ENCODE peak calls at places on chromosomes 1 and 21, in ten cellular contexts. Q, D, P, C, Y, R, T, N, G and O are unnamed samples.
A peak's percentile ranks its signal among the peaks of the same experiment; 100 is the strongest.

GRCh38 chr1:15370781-15371467 is 38.8 kb upstream of the EFHD2 start:
- DNase-seq in Q (no peak), T (peak; percentile 28), P (peak; percentile 70), G (no peak), Y (no peak), C (no peak), N (no peak), R (no peak), D (peak; percentile 36), O (peak; percentile 83)

GRCh38 chr1:58409826-58410225 is 136.7 kb downstream of the OMA1 start:
- DNase-seq in R (no peak), D (no peak), T (peak; percentile 80), C (no peak), P (no peak), N (no peak), Y (no peak), Q (no peak), G (peak; percentile 26), O (no peak)

GRCh38 chr1:28039341-28039740 is 49.1 kb downstream of the EYA3 start:
- DNase-seq in Q (no peak), T (no peak), G (no peak), N (no peak), R (no peak), P (no peak), Y (no peak), D (no peak), C (no peak), O (no peak)

GRCh38 chr1:168266644-168267186 is 14.0 kb upstream of the TBX19 start:
- DNase-seq in Y (no peak), C (no peak), T (no peak), Q (no peak), R (no peak), P (no peak), G (no peak), D (no peak), N (no peak), O (no peak)

GRCh38 chr1:71733121-71733520 is 549.2 kb downstream of the NEGR1 start:
- DNase-seq in R (peak; percentile 51), T (no peak), Q (no peak), Y (no peak), N (no peak), G (no peak), C (no peak), P (no peak), D (no peak), O (no peak)

GRCh38 chr1:50704126-50704525 is 255.9 kb downstream of the FAF1 start:
- DNase-seq in D (no peak), T (no peak), G (peak; percentile 27), R (peak; percentile 78), N (no peak), C (peak; percentile 17), P (no peak), Q (no peak), Y (no peak), O (no peak)

GRCh38 chr21:38669186-38669585 is 136.5 kb upstream of the ETS2 start:
- DNase-seq in Y (no peak), C (peak; percentile 47), Q (no peak), R (peak; percentile 55), T (no peak), P (peak; percentile 39), D (no peak), N (no peak), G (no peak), O (no peak)

GRCh38 chr1:213676741-213677140 is 311.0 kb upstream of the PROX1 start:
- DNase-seq in D (no peak), G (no peak), C (no peak), Y (no peak), Q (no peak), T (no peak), P (no peak), N (no peak), R (no peak), O (no peak)

GRCh38 chr1:116984406-116985160 is 17.0 kb upstream of the CD101 start:
- DNase-seq in D (peak; percentile 24), Q (no peak), C (no peak), P (no peak), R (no peak), N (no peak), G (no peak), T (no peak), Y (no peak), O (no peak)

GRCh38 chr1:116986531-116987255 is 14.9 kb upstream of the CD101 start:
- DNase-seq in D (no peak), P (peak; percentile 25), N (no peak), C (no peak), T (no peak), R (no peak), Y (no peak), Q (no peak), G (no peak), O (no peak)

GRCh38 chr1:116988908-116989307 is 12.7 kb upstream of the CD101 start:
- DNase-seq in P (peak; percentile 27), C (no peak), T (no peak), N (no peak), D (no peak), Q (no peak), R (no peak), G (no peak), Y (no peak), O (no peak)

GRCh38 chr1:116988248-116988647 is 13.3 kb upstream of the CD101 start:
- DNase-seq in R (no peak), D (peak; percentile 25), Q (no peak), Y (no peak), G (no peak), N (no peak), P (no peak), T (no peak), C (no peak), O (peak; percentile 63)

DNA sequence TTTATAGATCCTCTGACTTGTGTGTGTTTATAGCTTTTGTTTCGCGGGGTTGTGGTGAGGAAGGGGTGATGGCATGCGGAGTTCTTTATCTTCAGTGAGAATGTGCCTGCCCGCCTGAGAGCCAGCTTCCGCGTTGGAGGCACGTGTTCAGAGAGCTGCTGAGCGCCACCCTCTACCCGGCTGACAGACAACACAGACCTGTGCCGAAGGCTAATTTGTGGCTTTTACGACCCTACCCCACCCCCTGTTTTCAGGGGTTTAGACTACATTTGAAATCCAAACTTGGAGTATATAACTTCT is 14.4 kb upstream of the CD101 start:
- DNase-seq in G (no peak), N (peak; percentile 37), R (no peak), P (peak; percentile 62), Y (no peak), D (no peak), Q (no peak), C (no peak), T (no peak), O (peak; percentile 60)
- H3K4me1 ChIP-seq in G (no peaks in the 10 kb centered on the region), N (peaks cover 16% of the 10 kb centered on the region), R (peaks cover 44% of the 10 kb centered on the region), P (peaks cover 7% of the 10 kb centered on the region), Y (no peaks in the 10 kb centered on the region), D (no peaks in the 10 kb centered on the region), Q (peaks cover 10% of the 10 kb centered on the region), C (no peaks in the 10 kb centered on the region), T (no peaks in the 10 kb centered on the region), O (peaks cover 12% of the 10 kb centered on the region)

DNA sequence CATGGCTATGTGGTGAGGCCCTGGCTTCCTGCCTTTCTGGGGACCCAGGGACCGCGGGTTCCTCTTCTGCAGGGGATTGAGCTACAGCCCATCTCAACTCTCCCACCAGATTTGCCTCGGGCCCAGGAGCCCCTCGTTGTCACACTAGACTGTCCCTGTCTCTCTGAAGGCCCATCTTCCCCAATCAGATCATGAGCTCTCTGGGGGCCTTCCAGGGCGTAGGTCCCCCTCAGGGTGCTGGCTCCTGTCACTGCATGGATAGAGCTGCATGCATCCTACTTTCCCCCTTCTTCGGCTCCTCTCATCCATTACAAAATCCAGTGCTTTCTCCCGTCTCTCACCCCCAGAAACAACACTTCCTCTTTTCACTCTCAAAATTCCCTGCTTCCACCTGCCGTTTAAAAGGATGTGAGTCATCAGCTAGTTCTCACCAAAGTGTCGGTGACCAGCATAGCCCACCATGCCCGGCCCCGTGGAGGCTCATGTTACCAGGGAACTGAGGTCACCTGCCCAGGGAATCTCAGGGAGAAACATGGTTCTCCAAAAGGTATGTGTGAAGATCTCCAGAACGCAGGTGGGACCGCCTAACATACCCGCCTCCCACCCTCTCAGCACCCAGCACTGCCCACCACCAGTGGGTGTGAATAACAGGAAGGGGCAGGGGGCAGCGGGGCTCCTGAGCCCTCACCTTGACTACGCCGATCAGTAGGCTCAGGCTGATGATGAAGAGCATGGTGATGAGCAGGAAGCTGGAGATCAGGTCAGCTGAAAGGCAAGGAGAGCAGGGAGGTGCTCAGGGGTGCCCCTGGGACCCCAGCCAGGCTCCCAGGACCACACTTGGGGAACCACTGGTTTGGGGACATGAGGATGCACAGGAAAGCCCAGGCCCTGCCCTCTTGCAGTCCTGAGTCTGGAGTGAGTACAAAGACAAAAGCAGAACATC is 16.4 kb downstream of the LAPTM5 start:
- DNase-seq in G (no peak), N (no peak), Y (no peak), R (no peak), C (no peak), T (no peak), D (no peak), Q (no peak), P (no peak), O (no peak)
- H3K4me1 ChIP-seq in G (peaks cover 4% of the 10 kb centered on the region), N (peaks cover 54% of the 10 kb centered on the region), Y (no peaks in the 10 kb centered on the region), R (no peaks in the 10 kb centered on the region), C (no peaks in the 10 kb centered on the region), T (no peaks in the 10 kb centered on the region), D (no peaks in the 10 kb centered on the region), Q (peaks cover 6% of the 10 kb centered on the region), P (peaks cover 5% of the 10 kb centered on the region), O (no peaks in the 10 kb centered on the region)

GRCh38 chr1:203628997-203629508 is 2.4 kb downstream of the ATP2B4 start:
- DNase-seq in Y (no peak), P (peak; percentile 43), D (no peak), G (no peak), R (no peak), T (no peak), N (no peak), Q (no peak), C (no peak), O (no peak)

GRCh38 chr1:203630697-203631096 is 4.1 kb downstream of the ATP2B4 start:
- DNase-seq in Q (no peak), D (no peak), C (no peak), Y (no peak), T (no peak), N (no peak), P (no peak), R (peak; percentile 47), G (no peak), O (no peak)

GRCh38 chr1:203631349-203631748 is 4.7 kb downstream of the ATP2B4 start:
- DNase-seq in D (no peak), G (no peak), N (no peak), R (no peak), C (no peak), Y (no peak), T (no peak), Q (no peak), P (no peak), O (no peak)

GRCh38 chr1:203628185-203628996 is 1.8 kb downstream of the ATP2B4 start:
- DNase-seq in N (no peak), P (peak; percentile 35), T (peak; percentile 73), D (peak; percentile 56), G (peak; percentile 73), Q (no peak), R (peak; percentile 87), Y (no peak), C (no peak), O (peak; percentile 80)

DNA sequence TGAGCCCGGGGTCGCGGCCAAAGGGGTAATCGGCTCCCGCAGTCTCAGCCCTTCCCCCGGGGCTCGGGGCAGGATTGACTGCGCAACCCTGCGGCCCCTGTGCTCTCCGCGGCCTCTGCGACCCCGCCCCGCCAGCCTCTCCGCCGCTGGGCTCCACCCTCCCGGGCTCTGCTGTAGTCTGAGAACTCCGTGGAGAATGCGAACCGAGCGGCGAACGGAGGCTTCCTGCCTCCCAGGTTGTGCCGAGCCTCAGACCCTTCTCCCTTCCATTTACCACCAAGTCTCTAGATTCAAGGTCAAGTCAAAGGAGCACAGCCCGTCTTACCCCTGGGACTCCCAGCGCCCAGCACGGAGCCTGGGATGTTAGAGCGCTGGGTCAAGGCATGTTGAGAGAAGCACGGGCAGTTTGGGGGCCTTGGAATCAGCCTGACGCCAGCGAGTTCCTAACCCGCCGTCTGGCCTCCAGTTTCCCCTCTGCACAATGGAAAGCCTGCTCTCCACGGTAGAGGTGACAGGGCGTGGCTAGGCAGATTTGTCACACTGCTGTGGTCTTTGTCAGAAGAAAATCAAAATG is 3.0 kb downstream of the ATP2B4 start:
- DNase-seq in G (no peak), Y (no peak), C (no peak), N (peak; percentile 47), P (peak; percentile 74), R (peak; percentile 78), T (peak; percentile 73), D (peak; percentile 78), Q (no peak), O (peak; percentile 91)
- H3K4me1 ChIP-seq in G (peaks cover 21% of the 10 kb centered on the region), Y (peaks cover 4% of the 10 kb centered on the region), C (peaks cover 24% of the 10 kb centered on the region), N (peaks cover 38% of the 10 kb centered on the region), P (peaks cover 5% of the 10 kb centered on the region), R (peaks cover 33% of the 10 kb centered on the region), T (no peaks in the 10 kb centered on the region), D (peaks cover 29% of the 10 kb centered on the region), Q (peaks cover 19% of the 10 kb centered on the region), O (peaks cover 19% of the 10 kb centered on the region)

GRCh38 chr1:43238991-43239469 is 30.8 kb upstream of the TMEM125 start:
- DNase-seq in R (no peak), Q (no peak), D (no peak), C (no peak), G (no peak), T (no peak), N (no peak), Y (peak; percentile 13), P (no peak), O (peak; percentile 84)
- H3K4me1 ChIP-seq in R (peaks cover 28% of the 10 kb centered on the region), Q (no peaks in the 10 kb centered on the region), D (no peaks in the 10 kb centered on the region), C (no peaks in the 10 kb centered on the region), G (peaks cover 3% of the 10 kb centered on the region), T (no peaks in the 10 kb centered on the region), N (no peaks in the 10 kb centered on the region), Y (no peaks in the 10 kb centered on the region), P (no peaks in the 10 kb centered on the region), O (peaks cover 8% of the 10 kb centered on the region)